ENCODE peak calls at places on chromosomes 12 and 14, in four cellular contexts. H is HCT116, W is IMR-90, E is GM12878. N is an unnamed sample.

GRCh38 chr12:68113644-68114043 is 45.9 kb downstream of the IFNG start:
- DNase-seq in H (peak; percentile 22), W (no peak), E (no peak), N (no peak)

GRCh38 chr14:93114068-93114710 is 1.5 kb downstream of the ITPK1 start:
- DNase-seq in H (no peak), W (no peak), E (no peak), N (no peak)

GRCh38 chr14:57983235-57983634 is 117.3 kb upstream of the SLC35F4 start:
- DNase-seq in H (no peak), W (no peak), E (no peak), N (no peak)

GRCh38 chr12:114011711-114012110 is 45.6 kb upstream of the RBM19 start:
- DNase-seq in H (no peak), W (no peak), E (no peak), N (no peak)

GRCh38 chr14:96752594-96752993 is 44.6 kb upstream of the VRK1 start:
- DNase-seq in H (no peak), W (peak; percentile 5), E (no peak), N (no peak)

GRCh38 chr14:61188196-61188595 is 92.9 kb downstream of the TMEM30B start:
- DNase-seq in H (no peak), W (no peak), E (no peak), N (peak; percentile 43)

GRCh38 chr12:44876554-44877275 is 600 bp upstream of the NELL2 start:
- DNase-seq in H (no peak), W (no peak), E (no peak), N (peak; percentile 46)

GRCh38 chr14:53929871-53930685 is 26.5 kb downstream of the BMP4 start:
- DNase-seq in H (peak; percentile 37), W (no peak), E (no peak), N (peak; percentile 28)

GRCh38 chr14:91361236-91361811 is 56.3 kb downstream of the CCDC88C start:
- DNase-seq in H (no peak), W (peak; percentile 34), E (no peak), N (no peak)

GRCh38 chr14:56715938-56716337 is 94.3 kb downstream of the OTX2 start:
- DNase-seq in H (no peak), W (no peak), E (no peak), N (no peak)

GRCh38 chr12:45944771-45945170 is 45.6 kb downstream of the SCAF11 start:
- DNase-seq in H (no peak), W (no peak), E (no peak), N (no peak)

GRCh38 chr12:112005419-112006395 is 7.3 kb downstream of the TMEM116 start:
- DNase-seq in H (peak; percentile 24), W (peak; percentile 46), E (no peak), N (peak; percentile 50)

GRCh38 chr14:92573761-92574498 is 60.3 kb downstream of the RIN3 start:
- DNase-seq in H (no peak), W (no peak), E (no peak), N (no peak)

GRCh38 chr12:128178971-128179370 is 88.0 kb upstream of the TMEM132C start:
- DNase-seq in H (no peak), W (no peak), E (no peak), N (no peak)

GRCh38 chr14:43900173-43900655 is 606.9 kb downstream of the FSCB start:
- DNase-seq in H (no peak), W (no peak), E (no peak), N (peak; percentile 2)

GRCh38 chr12:125157177-125157576 is 91.9 kb downstream of the AACS start:
- DNase-seq in H (no peak), W (no peak), E (no peak), N (no peak)

GRCh38 chr14:85607571-85608219 is 77.8 kb downstream of the FLRT2 start:
- DNase-seq in H (no peak), W (peak; percentile 97), E (no peak), N (peak; percentile 3)

GRCh38 chr14:70905316-70905715 is 1.9 kb upstream of the PCNX1 start:
- DNase-seq in H (no peak), W (peak; percentile 90), E (no peak), N (no peak)

GRCh38 chr12:104680506-104680905 is 223.8 kb downstream of the CHST11 start:
- DNase-seq in H (no peak), W (no peak), E (no peak), N (no peak)

GRCh38 chr12:56836317-56836716 is 73.2 kb downstream of the HSD17B6 start:
- DNase-seq in H (no peak), W (no peak), E (no peak), N (no peak)

DNA sequence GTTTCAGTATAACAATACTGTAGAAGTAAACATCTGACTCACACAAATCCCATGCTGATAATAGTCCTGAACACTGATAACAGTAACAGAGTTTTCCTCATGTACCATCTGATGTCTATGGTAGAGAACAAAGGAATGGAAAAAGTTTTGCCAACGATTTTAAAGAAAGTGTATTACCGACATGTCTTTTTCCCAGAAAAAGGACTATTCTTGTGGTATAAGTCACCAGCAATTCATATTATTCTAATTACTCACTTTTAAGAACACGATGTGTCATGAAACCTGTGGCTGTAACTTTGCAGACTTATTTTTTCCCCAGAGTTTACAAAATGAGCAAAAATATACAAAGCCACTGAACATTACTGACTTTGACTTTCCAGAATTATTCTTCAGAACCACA is 40.1 kb upstream of the DCN start:
- DNase-seq in H (no peak), W (peak; percentile 78), E (no peak), N (no peak)
- TF ChIP-seq CEBPB in H (no peak), W (no peak), E (no peak), N (no peak)

GRCh38 chr12:94649349-94650142 is 811 bp downstream of the TMCC3 start:
- DNase-seq in H (no peak), W (peak; percentile 4), E (no peak), N (peak; percentile 26)
- TF ChIP-seq CEBPB in H (no peak), W (no peak), E (no peak), N (no peak)

DNA sequence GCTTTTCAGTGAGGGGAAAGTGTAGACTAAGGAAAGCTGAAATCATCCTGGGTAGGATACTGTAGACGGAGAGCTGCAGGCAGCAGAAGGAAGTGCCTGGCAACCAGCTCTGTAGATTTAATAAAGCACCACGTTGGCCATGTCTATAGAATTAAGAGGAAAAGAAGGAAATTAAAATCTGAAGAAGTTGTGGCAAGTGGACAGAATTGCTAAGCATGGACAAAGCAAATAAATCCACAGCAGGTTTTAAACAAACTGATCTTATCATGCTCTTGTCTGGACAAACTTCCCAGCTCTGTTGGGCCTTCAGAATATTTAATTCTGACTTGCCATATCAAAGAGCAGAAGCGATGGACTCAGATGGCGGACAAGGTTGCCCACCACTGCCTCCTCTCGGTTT is 27.2 kb upstream of the EVL start:
- DNase-seq in H (no peak), W (no peak), E (no peak), N (no peak)
- TF ChIP-seq CEBPB in H (no peak), W (no peak), E (no peak), N (no peak)

GRCh38 chr14:32397871-32398640 is 69.0 kb downstream of the AKAP6 start:
- DNase-seq in H (no peak), W (peak; percentile 44), E (no peak), N (no peak)
- TF ChIP-seq CEBPB in H (no peak), W (peak; percentile 67), E (no peak), N (no peak)